ENCODE peak calls at places on chromosomes 2 and 18, in seven cellular contexts. Q is osteocyte; I is NCI-H1436; B is amygdala; F is activated CD4-positive, CD25-positive, alpha-beta regulatory T cell treated with anti-CD3 and anti-CD28 coated beads, Interleukin-2, amount 50 U/mL, for 16 hours; C is kidney; E is HuH-7.5. R is an unnamed sample.

GRCh38 chr2:10028988-10029874 is 14.1 kb upstream of the KLF11 start:
- DNase-seq in C (peak), B (no peak), Q (no peak), I (no peak), F (no peak), E (no peak), R (no peak)

GRCh38 chr2:11111811-11112425 is 43.3 kb upstream of the SLC66A3 start:
- DNase-seq in I (no peak), Q (no peak), E (no peak), C (no peak), F (no peak), B (no peak), R (no peak)

GRCh38 chr2:163983911-163984310 is 248.1 kb upstream of the FIGN start:
- DNase-seq in E (no peak), F (no peak), C (no peak), I (no peak), Q (no peak), B (no peak), R (no peak)

GRCh38 chr2:70084973-70085710 is 2.1 kb upstream of the PCBP1 start:
- DNase-seq in F (no peak), Q (no peak), I (peak), E (no peak), C (no peak), B (no peak), R (no peak)

GRCh38 chr2:56128235-56128634 is 55.6 kb upstream of the CCDC85A start:
- DNase-seq in C (no peak), E (no peak), F (no peak), Q (no peak), B (no peak), I (no peak), R (no peak)

GRCh38 chr2:120034027-120034426 is 21.1 kb downstream of the EPB41L5 start:
- DNase-seq in C (no peak), Q (no peak), I (no peak), B (no peak), E (no peak), F (no peak), R (no peak)

GRCh38 chr2:64214281-64215115 is 70.3 kb upstream of the PELI1 start:
- DNase-seq in I (no peak), B (no peak), E (no peak), Q (no peak), C (no peak), F (no peak), R (peak)

GRCh38 chr2:121587131-121587530 is 56.5 kb downstream of the RNU4ATAC start:
- DNase-seq in E (no peak), B (no peak), F (no peak), I (no peak), C (no peak), Q (no peak), R (no peak)

GRCh38 chr18:7565677-7566076 is 1.4 kb upstream of the PTPRM start:
- DNase-seq in I (no peak), Q (no peak), E (no peak), F (no peak), B (no peak), C (no peak), R (no peak)

GRCh38 chr2:113965644-113966043 is 75.8 kb downstream of the ACTR3 start:
- DNase-seq in E (no peak), B (no peak), Q (no peak), F (no peak), I (peak), C (no peak), R (peak)

GRCh38 chr18:55484773-55485172 is 103.2 kb downstream of the TCF4 start:
- DNase-seq in Q (no peak), F (no peak), B (no peak), C (no peak), E (no peak), I (no peak), R (no peak)

R was measured in astrocyte.